ENCODE peak calls at places on chromosomes 1 and 21, in eight cellular contexts. X, H, L, V, U, F, W and S are unnamed samples.

GRCh38 chr1:100400332-100400933 is 48.1 kb downstream of the CDC14A start:
- DNase-seq in X (no peak), H (no peak), L (peak; percentile 74), V (peak; percentile 12), U (peak; percentile 37), F (no peak), W (no peak), S (peak; percentile 90)

GRCh38 chr21:38938343-38938742 is 132.6 kb downstream of the ETS2 start:
- DNase-seq in X (no peak), H (no peak), L (peak; percentile 71), V (peak; percentile 74), U (no peak), F (no peak), W (no peak), S (no peak)

GRCh38 chr1:167428418-167428817 is 89.9 kb downstream of the CD247 start:
- DNase-seq in X (no peak), H (no peak), L (no peak), V (no peak), U (no peak), F (no peak), W (no peak), S (no peak)

GRCh38 chr21:37220433-37220980 is 46.6 kb downstream of the VPS26C start:
- DNase-seq in X (no peak), H (no peak), L (peak; percentile 66), V (peak; percentile 82), U (peak; percentile 48), F (peak; percentile 13), W (no peak), S (no peak)

GRCh38 chr1:32068891-32069590 is 3.7 kb upstream of the TMEM39B start:
- DNase-seq in X (no peak), H (no peak), L (peak; percentile 59), V (no peak), U (no peak), F (no peak), W (no peak), S (no peak)

GRCh38 chr1:226111865-226112395 is 49.4 kb downstream of the H3-3A start:
- DNase-seq in X (no peak), H (no peak), L (no peak), V (no peak), U (no peak), F (no peak), W (no peak), S (no peak)

GRCh38 chr1:84505167-84506001 is 802 bp upstream of the SPATA1 start:
- DNase-seq in X (no peak), H (peak; percentile 76), L (peak; percentile 74), V (peak; percentile 87), U (peak; percentile 81), F (no peak), W (no peak), S (peak; percentile 44)

GRCh38 chr1:94734963-94735899 is 84.9 kb upstream of the SLC44A3 start:
- DNase-seq in X (no peak), H (peak; percentile 51), L (peak; percentile 46), V (no peak), U (no peak), F (no peak), W (no peak), S (peak; percentile 61)

GRCh38 chr1:198604973-198605372 is 33.9 kb upstream of the PTPRC start:
- DNase-seq in X (no peak), H (no peak), L (no peak), V (no peak), U (no peak), F (no peak), W (no peak), S (no peak)

GRCh38 chr1:59198565-59198964 is 98.3 kb upstream of the FGGY start:
- DNase-seq in X (no peak), H (no peak), L (no peak), V (no peak), U (no peak), F (no peak), W (no peak), S (no peak)

GRCh38 chr1:7422966-7423365 is 348.1 kb upstream of the VAMP3 start:
- DNase-seq in X (no peak), H (no peak), L (no peak), V (no peak), U (no peak), F (no peak), W (no peak), S (no peak)

GRCh38 chr21:15566692-15567091 is 163.1 kb upstream of the USP25 start:
- DNase-seq in X (no peak), H (no peak), L (no peak), V (peak; percentile 12), U (no peak), F (no peak), W (no peak), S (no peak)

GRCh38 chr1:246002725-246003441 is 504.2 kb downstream of the SMYD3 start:
- DNase-seq in X (peak; percentile 73), H (peak; percentile 80), L (peak; percentile 93), V (peak; percentile 86), U (peak; percentile 67), F (peak; percentile 61), W (peak; percentile 39), S (peak; percentile 76)

GRCh38 chr1:5975133-5975880 is 16.9 kb downstream of the NPHP4 start:
- DNase-seq in X (no peak), H (no peak), L (peak; percentile 67), V (peak; percentile 84), U (peak; percentile 49), F (no peak), W (no peak), S (peak; percentile 64)

GRCh38 chr21:16514316-16514715 is 784.5 kb downstream of the USP25 start:
- DNase-seq in X (no peak), H (no peak), L (no peak), V (no peak), U (no peak), F (no peak), W (no peak), S (no peak)

GRCh38 chr1:234613128-234613875 is 3.3 kb upstream of the IRF2BP2 start:
- DNase-seq in X (no peak), H (no peak), L (no peak), V (no peak), U (peak; percentile 55), F (no peak), W (no peak), S (peak; percentile 78)
- H3K4me3 ChIP-seq in X (no peak overlapping the region), H (peak overlapping the region; percentile 10), L (no peak overlapping the region), V (peak overlapping the region; percentile 42), U (peak overlapping the region; percentile 8), F (peak overlapping the region; percentile 30), W (peak overlapping the region; percentile 74), S (no peak overlapping the region)

DNA sequence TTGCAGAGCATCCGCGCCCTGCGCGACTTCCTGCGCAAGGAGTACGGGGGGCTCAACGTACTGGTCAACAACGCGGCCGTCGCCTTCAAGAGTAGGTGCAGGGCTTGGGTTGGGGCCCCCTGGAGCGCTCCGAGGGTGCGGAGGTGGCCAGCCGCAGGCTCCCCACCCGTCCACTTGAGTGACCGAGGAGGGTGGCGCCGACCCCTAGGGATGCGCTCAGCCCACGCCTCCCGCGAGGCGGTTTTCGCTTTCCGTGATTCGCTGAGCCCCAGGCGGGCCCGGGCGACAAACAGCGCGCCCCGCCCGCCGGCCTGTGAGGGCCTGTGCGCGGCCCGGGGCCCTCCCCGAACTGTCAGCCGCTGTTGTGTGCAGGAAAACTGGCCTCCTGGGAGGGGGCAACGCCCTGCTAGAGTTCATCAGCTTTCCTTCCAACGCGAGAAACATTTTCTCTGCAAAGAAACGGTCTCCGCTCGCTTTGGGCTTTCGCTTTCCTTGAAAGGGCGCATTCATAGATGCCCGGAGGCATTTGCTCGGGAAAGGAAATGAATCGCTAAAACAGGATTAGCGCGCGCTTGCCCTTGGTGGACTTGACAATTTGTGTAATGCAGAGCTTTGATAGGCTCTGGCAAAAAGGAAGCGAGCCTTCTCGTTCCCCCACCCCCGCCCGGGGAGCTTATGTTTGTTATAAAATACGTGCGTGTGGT is 664 bp downstream of the CBR3 start:
- DNase-seq in X (no peak), H (peak; percentile 25), L (peak; percentile 83), V (peak; percentile 81), U (no peak), F (no peak), W (no peak), S (peak; percentile 54)
- TF ChIP-seq POLR2AphosphoS5 in X (no peak), H (no peak), L (no peak), V (peak; percentile 12), U (no peak), F (no peak), W (no peak), S (no peak)

DNA sequence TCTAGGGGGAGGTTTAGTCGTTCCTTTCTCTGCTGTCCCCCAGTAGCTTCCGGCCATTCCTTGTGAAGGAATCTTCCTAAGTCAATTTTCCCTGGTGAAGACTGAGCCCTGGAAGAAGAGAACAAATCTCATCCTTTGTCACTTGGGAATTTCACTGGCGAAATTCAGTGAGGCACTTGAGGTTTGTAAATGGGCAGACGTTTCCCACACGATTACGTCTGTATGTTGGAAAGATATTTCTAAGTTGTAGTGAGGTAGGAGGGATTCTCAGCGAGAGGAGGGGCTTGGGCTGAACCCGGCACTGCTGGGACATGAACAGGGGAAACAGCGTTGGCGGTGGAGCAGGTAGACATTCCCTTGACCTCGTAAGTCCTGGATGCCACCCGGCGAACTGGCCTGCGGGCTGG is 47.2 kb downstream of the GALNT2 start:
- DNase-seq in X (no peak), H (no peak), L (no peak), V (no peak), U (no peak), F (no peak), W (no peak), S (no peak)
- TF ChIP-seq REST in X (no peak), H (no peak), L (no peak), V (no peak), U (no peak), F (no peak), W (no peak), S (no peak)

GRCh38 chr1:179305450-179305849 is 11.9 kb downstream of the SOAT1 start:
- DNase-seq in X (no peak), H (no peak), L (no peak), V (no peak), U (no peak), F (no peak), W (no peak), S (no peak)

GRCh38 chr1:179298952-179299351 is 5.4 kb downstream of the SOAT1 start:
- DNase-seq in X (no peak), H (no peak), L (no peak), V (no peak), U (no peak), F (no peak), W (peak; percentile 40), S (no peak)

GRCh38 chr1:179300112-179300511 is 6.5 kb downstream of the SOAT1 start:
- DNase-seq in X (no peak), H (no peak), L (no peak), V (no peak), U (no peak), F (no peak), W (no peak), S (no peak)

GRCh38 chr1:179302076-179302475 is 8.5 kb downstream of the SOAT1 start:
- DNase-seq in X (no peak), H (no peak), L (no peak), V (no peak), U (no peak), F (no peak), W (no peak), S (no peak)

GRCh38 chr1:179303173-179303572 is 9.6 kb downstream of the SOAT1 start:
- DNase-seq in X (no peak), H (no peak), L (no peak), V (no peak), U (no peak), F (no peak), W (no peak), S (no peak)
- H3K4me3 ChIP-seq in X (no peak overlapping the region), H (no peak overlapping the region), L (no peak overlapping the region), V (no peak overlapping the region), U (no peak overlapping the region), F (no peak overlapping the region), W (no peak overlapping the region), S (no peak overlapping the region)